ENCODE peak calls at places on chromosomes 13 and 19, in four cellular contexts. Q is A549, Z is GM12878, N is IMR-90. D is an unnamed sample.

GRCh38 chr13:44759723-44760360 is 183.7 kb upstream of the TSC22D1 start:
- DNase-seq in N (peak; percentile 54), Z (no peak), Q (no peak), D (no peak)

GRCh38 chr13:27128825-27129627 is 42.6 kb downstream of the USP12 start:
- DNase-seq in N (no peak), Z (no peak), Q (no peak), D (no peak)

GRCh38 chr19:6767081-6767356 is 216 bp downstream of the SH2D3A start:
- DNase-seq in Q (no peak), N (no peak), Z (no peak), D (no peak)

GRCh38 chr13:19664481-19665230 is 31.2 kb downstream of the MPHOSPH8 start:
- DNase-seq in N (no peak), Q (no peak), Z (no peak), D (no peak)

GRCh38 chr13:112768795-112769411 is 79.1 kb downstream of the ATP11A start:
- DNase-seq in N (no peak), Z (peak; percentile 30), Q (no peak), D (no peak)

GRCh38 chr19:4732680-4733114 is 9.1 kb upstream of the DPP9 start:
- DNase-seq in N (peak; percentile 57), Z (no peak), Q (peak; percentile 57), D (peak; percentile 74)

GRCh38 chr13:21077360-21078353 is 16.3 kb upstream of the LATS2 start:
- DNase-seq in Z (no peak), N (no peak), Q (no peak), D (no peak)

GRCh38 chr13:44969858-44970484 is 19.3 kb downstream of the NUFIP1 start:
- DNase-seq in N (peak; percentile 71), Z (no peak), Q (peak; percentile 13), D (peak; percentile 14)

GRCh38 chr13:92390217-92390616 is 836.4 kb upstream of the GPC6 start:
- DNase-seq in N (no peak), Z (no peak), Q (no peak), D (no peak)

GRCh38 chr13:108877300-108877699 is 247.9 kb downstream of the MYO16 start:
- DNase-seq in N (peak; percentile 51), Q (no peak), Z (no peak), D (no peak)

GRCh38 chr13:24313449-24313848 is 4.1 kb downstream of the C1QTNF9 start:
- DNase-seq in Q (no peak), Z (no peak), N (peak; percentile 9), D (no peak)

GRCh38 chr13:28469316-28469715 is 25.6 kb downstream of the FLT1 start:
- DNase-seq in N (no peak), Q (no peak), Z (no peak), D (no peak)

DNA sequence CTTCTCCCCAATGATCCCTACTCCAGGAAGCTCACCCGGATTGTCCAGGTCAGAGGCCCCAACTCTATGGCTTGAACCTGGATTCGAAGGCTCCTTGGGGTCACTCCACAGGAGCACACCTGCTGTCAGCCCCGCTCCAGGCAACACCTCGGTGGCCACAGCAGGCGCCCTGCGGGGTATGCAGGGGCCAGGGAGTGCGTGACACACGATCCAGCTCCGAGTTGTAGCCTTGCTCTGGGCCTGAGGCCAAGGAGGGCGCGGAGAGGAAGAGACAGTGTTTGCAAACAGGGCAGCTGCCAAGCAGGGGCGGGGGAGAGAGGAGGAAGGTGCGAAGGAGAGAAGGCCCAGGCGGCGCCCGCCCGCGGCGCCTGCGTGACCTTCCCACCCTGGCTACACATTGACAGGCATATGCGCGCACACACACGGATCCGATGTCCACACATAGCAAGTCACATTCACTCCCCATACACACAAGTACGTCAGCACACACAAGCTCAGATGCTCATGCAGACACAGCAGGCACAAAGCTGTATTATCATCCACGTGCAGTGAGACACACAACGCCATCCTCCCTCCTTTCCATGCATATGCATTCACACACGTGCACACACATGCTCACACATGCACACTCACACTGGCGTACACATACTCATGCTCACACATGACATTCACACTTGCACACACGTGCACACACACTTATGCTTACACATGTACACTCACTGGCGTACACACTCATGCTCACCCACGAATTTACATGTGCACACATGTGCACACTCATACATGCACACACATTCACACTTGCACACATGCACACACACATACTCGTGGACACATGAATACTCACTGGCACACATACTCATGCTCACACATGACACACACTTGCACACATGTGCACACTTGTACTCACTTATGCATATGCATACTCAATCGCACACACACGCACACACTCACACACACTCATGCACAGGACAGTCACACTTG is 10.4 kb downstream of the SBK2 start:
- DNase-seq in Q (peak; percentile 82), Z (no peak), N (peak; percentile 87), D (no peak)
- TF ChIP-seq ELK1 in Q (no peak), Z (no peak), N (no peak), D (no peak)

GRCh38 chr19:40348125-40348913 is at the start of the genes C19orf47 and PLD3:
- DNase-seq in Z (peak; percentile 97), N (peak; percentile 99), Q (peak; percentile 100), D (peak; percentile 100)
- TF ChIP-seq ELK1 in Z (peak; percentile 63), N (no peak), Q (no peak), D (no peak)

GRCh38 chr13:97978661-97979450 is 25.4 kb downstream of the IPO5 start:
- DNase-seq in N (peak; percentile 28), Z (no peak), Q (no peak), D (no peak)
- TF ChIP-seq ELK1 in N (no peak), Z (no peak), Q (no peak), D (no peak)

DNA sequence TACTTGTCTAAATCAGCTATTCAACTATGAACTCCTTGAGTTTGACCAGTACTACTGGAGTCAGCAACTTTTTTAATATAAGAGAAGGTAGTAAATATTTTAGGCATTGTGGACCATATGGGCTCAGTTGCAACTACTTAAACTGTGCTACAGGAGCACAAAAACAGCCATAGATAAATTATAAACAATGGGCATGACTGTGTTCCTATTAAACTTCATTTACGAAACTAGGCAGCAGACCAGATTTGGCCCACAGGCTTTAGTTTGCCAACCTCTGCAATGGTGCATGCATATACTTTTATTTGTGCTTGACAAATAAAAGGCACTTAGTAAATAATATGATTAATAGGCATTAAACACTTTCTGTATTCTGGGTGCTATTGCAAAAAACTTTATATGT is 7.6 kb downstream of the FNDC3A start:
- DNase-seq in N (no peak), Z (no peak), Q (no peak), D (no peak)
- TF ChIP-seq ELK1 in N (no peak), Z (no peak), Q (no peak), D (no peak)

GRCh38 chr13:48491423-48492122 is 41.3 kb downstream of the RCBTB2 start:
- DNase-seq in Q (no peak), N (peak; percentile 22), Z (no peak), D (no peak)

GRCh38 chr13:48493851-48494250 is 39.0 kb downstream of the RCBTB2 start:
- DNase-seq in Q (no peak), Z (no peak), N (peak; percentile 12), D (no peak)

GRCh38 chr13:48493076-48493765 is 39.7 kb downstream of the RCBTB2 start:
- DNase-seq in N (no peak), Z (no peak), Q (no peak), D (peak; percentile 15)

GRCh38 chr13:48490241-48490640 is 42.6 kb downstream of the RCBTB2 start:
- DNase-seq in Q (no peak), N (no peak), Z (no peak), D (no peak)

GRCh38 chr13:48492123-48493075 is 40.5 kb downstream of the RCBTB2 start:
- DNase-seq in Q (no peak), Z (peak; percentile 98), N (peak; percentile 18), D (peak; percentile 53)
- TF ChIP-seq ELK1 in Q (no peak), Z (no peak), N (no peak), D (no peak)

GRCh38 chr13:48778551-48779088 is 124.9 kb downstream of the CYSLTR2 start:
- DNase-seq in N (no peak), Q (no peak), Z (no peak), D (no peak)

GRCh38 chr13:48776396-48776795 is 122.7 kb downstream of the CYSLTR2 start:
- DNase-seq in Q (no peak), N (peak; percentile 52), Z (no peak), D (no peak)

GRCh38 chr13:48773531-48774275 is 120.0 kb downstream of the CYSLTR2 start:
- DNase-seq in Z (no peak), N (peak; percentile 50), Q (no peak), D (no peak)

GRCh38 chr13:48775285-48775684 is 121.6 kb downstream of the CYSLTR2 start:
- DNase-seq in N (peak; percentile 65), Q (no peak), Z (no peak), D (no peak)

DNA sequence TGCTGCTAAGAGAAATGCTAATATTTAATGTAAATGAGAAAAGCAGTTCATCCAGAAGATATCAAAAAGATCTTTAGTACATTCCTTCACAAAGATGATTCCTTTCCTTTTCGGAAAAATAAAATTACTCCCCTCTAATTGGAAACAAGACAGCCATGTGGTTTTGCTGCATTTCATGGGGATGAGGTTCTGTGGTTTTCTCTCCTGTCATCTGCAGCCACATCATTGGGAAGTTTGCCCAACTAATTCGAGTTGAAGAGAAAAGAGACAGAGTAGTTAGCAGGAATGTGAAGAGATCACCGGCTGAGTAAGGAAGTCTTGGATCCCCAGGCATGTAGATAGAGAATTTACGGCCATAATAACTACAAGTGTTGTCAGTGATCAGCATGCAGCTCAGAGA is 122.1 kb downstream of the CYSLTR2 start:
- DNase-seq in Z (no peak), N (peak; percentile 97), Q (no peak), D (no peak)
- TF ChIP-seq ELK1 in Z (no peak), N (no peak), Q (no peak), D (no peak)

DNA sequence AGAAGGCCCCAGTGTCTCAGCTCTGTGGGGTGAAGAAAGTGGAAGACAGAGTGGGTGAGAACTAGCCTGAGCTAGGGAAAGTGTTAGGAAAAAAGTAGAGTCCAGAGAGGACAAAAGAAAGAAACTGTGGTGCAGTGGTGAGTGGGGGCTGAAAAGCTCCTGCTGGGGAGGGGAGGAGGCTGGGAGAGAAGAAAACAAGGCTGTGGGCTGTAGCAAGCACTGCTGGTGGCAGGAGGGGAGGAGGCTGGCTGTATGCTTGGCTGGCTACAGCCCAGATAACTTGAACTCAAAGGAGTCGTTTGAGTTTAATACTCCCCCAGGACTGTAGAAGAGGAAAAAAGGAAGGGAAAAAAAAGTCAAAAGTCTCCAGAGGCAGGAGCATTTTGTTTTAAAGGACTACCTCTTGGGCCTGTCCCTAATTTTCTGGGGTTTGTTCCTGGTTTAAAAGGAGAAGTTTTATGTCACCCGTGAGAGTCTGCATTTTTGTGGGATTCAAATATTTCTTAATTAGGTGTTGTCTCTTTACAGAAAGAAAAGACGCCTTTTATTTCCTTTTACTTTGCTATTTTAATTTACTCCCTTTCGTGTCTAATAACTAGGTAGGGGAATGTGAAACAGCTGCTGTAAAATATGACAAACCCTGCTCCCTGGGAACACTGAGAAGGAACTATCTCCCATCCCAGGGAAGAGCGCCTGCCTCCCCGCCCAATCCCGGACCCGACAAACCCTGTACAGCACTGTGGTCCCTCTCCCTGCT is 21.7 kb downstream of the ZIC5 start:
- DNase-seq in Z (no peak), Q (no peak), N (no peak), D (no peak)
- TF ChIP-seq ELK1 in Z (no peak), Q (no peak), N (no peak), D (no peak)